ENCODE peak calls at places on chromosomes 3 and 15, in four cellular contexts. Q is HFF-Myc, B is activated B cell treated with CpG ODN at 0.5 μM for 24 hours, S is left lung. D is an unnamed sample.

GRCh38 chr15:57227899-57228298 is 148.4 kb upstream of the CGNL1 start:
- DNase-seq in Q (peak; percentile 82), B (no peak), S (no peak), D (no peak)

GRCh38 chr15:77032052-77032646 is 37.2 kb downstream of the PSTPIP1 start:
- DNase-seq in Q (no peak), B (peak; percentile 14), S (peak; percentile 29), D (peak; percentile 85)

GRCh38 chr3:160399347-160400047 is at the start of gene SMC4:
- DNase-seq in Q (peak; percentile 84), B (peak; percentile 68), S (peak; percentile 85), D (no peak)

GRCh38 chr15:41968738-41969137 is 3.6 kb downstream of the EHD4 start:
- DNase-seq in Q (no peak), B (no peak), S (no peak), D (no peak)

GRCh38 chr15:78195735-78196201 is 38.6 kb downstream of the ACSBG1 start:
- DNase-seq in Q (no peak), B (peak; percentile 59), S (no peak), D (peak; percentile 49)

GRCh38 chr15:95826831-95827230 is 503.7 kb upstream of the NR2F2 start:
- DNase-seq in Q (no peak), B (no peak), S (no peak), D (no peak)

GRCh38 chr3:171380711-171381435 is 79.3 kb downstream of the TNIK start:
- DNase-seq in Q (no peak), B (no peak), S (no peak), D (no peak)

GRCh38 chr15:33215941-33216872 is 21.7 kb upstream of the FMN1 start:
- DNase-seq in Q (no peak), B (no peak), S (no peak), D (no peak)

GRCh38 chr15:82553846-82554245 is 13.6 kb upstream of the RPS17 start:
- DNase-seq in Q (no peak), B (no peak), S (no peak), D (no peak)

GRCh38 chr3:128321418-128321817 is 145.3 kb downstream of the DNAJB8 start:
- DNase-seq in Q (no peak), B (no peak), S (no peak), D (no peak)

GRCh38 chr3:72408983-72409779 is 439.1 kb downstream of the SHQ1 start:
- DNase-seq in Q (no peak), B (no peak), S (no peak), D (no peak)

GRCh38 chr3:70989174-70989573 is 594.4 kb downstream of the FOXP1 start:
- DNase-seq in Q (no peak), B (no peak), S (no peak), D (no peak)

GRCh38 chr15:65829150-65829764 is 37.2 kb upstream of the DENND4A start:
- DNase-seq in Q (no peak), B (no peak), S (no peak), D (no peak)

GRCh38 chr3:106067711-106068110 is 198.9 kb upstream of the CBLB start:
- DNase-seq in Q (no peak), B (no peak), S (no peak), D (no peak)

GRCh38 chr3:64267774-64268604 is 42.7 kb upstream of the PRICKLE2 start:
- DNase-seq in Q (no peak), B (no peak), S (peak; percentile 63), D (no peak)

GRCh38 chr3:182837855-182838454 is 44.7 kb downstream of the ATP11B start:
- DNase-seq in Q (no peak), B (no peak), S (no peak), D (no peak)

GRCh38 chr15:77495806-77496589 is 75.3 kb downstream of the HMG20A start:
- DNase-seq in Q (no peak), B (no peak), S (no peak), D (no peak)

GRCh38 chr3:35296533-35296932 is 342.8 kb upstream of the ARPP21 start:
- DNase-seq in Q (no peak), B (no peak), S (no peak), D (no peak)

GRCh38 chr15:39304201-39304841 is 276.6 kb upstream of the THBS1 start:
- DNase-seq in Q (peak; percentile 96), B (no peak), S (no peak), D (no peak)

GRCh38 chr3:29156071-29156715 is 124.7 kb upstream of the RBMS3 start:
- DNase-seq in Q (no peak), B (no peak), S (no peak), D (no peak)

GRCh38 chr3:45479627-45480026 is 91.3 kb downstream of the LARS2 start:
- DNase-seq in Q (peak; percentile 25), B (no peak), S (no peak), D (no peak)

GRCh38 chr3:56801597-56802410 is at the start of gene ARHGEF3:
- DNase-seq in Q (peak; percentile 58), B (peak; percentile 84), S (peak; percentile 91), D (peak; percentile 83)
- TF ChIP-seq CTCF in Q (peak; percentile 70), B (peak; percentile 32), S (no peak), D (peak; percentile 70)

DNA sequence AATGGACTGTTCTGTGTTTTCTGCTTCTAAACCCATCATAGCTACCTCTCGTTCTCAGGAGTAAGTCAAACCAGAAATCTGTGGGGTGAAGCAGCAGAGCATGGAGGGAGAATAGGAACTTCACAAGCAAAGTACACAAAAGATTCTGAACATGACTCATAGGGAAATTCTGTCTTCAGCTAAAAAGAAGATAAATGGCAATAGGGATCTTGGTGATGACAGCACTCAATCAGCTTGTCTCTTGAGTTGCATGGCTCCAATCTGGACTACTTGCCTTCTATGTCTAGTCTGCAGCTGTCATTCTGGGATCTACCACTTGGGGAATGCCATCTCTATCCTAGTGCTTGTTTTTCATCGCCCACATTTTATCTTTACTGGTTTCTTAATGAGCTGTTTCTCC is 13.5 kb upstream of the GRAMD1C start:
- DNase-seq in Q (no peak), B (no peak), S (no peak), D (no peak)
- TF ChIP-seq CTCF in Q (no peak), B (no peak), S (no peak), D (peak; percentile 24)

GRCh38 chr3:115092220-115092791 is 54.8 kb downstream of the ZBTB20 start:
- DNase-seq in Q (no peak), B (no peak), S (peak; percentile 58), D (no peak)
- TF ChIP-seq CTCF in Q (peak; percentile 63), B (no peak), S (peak; percentile 54), D (peak; percentile 88)

GRCh38 chr3:139982404-139982803 is 47.4 kb downstream of the CLSTN2 start:
- DNase-seq in Q (no peak), B (no peak), S (no peak), D (no peak)
- TF ChIP-seq CTCF in Q (no peak), B (no peak), S (no peak), D (peak; percentile 78)

GRCh38 chr3:139541898-139542288 is 2.4 kb upstream of the RBP1 start:
- DNase-seq in Q (no peak), B (no peak), S (no peak), D (no peak)
- TF ChIP-seq CTCF in Q (no peak), B (no peak), S (no peak), D (no peak)

GRCh38 chr15:85296615-85297402 is 83.6 kb upstream of the AKAP13 start:
- DNase-seq in Q (peak; percentile 66), B (peak; percentile 40), S (peak; percentile 52), D (no peak)
- TF ChIP-seq CTCF in Q (peak; percentile 76), B (peak; percentile 80), S (peak; percentile 74), D (peak; percentile 90)

GRCh38 chr15:69836526-69837230 is 261.0 kb downstream of the TLE3 start:
- DNase-seq in Q (no peak), B (no peak), S (no peak), D (no peak)
- TF ChIP-seq CTCF in Q (no peak), B (no peak), S (no peak), D (no peak)

GRCh38 chr3:180870008-180870733 is 42.3 kb upstream of the FXR1 start:
- DNase-seq in Q (no peak), B (no peak), S (no peak), D (no peak)
- TF ChIP-seq CTCF in Q (no peak), B (no peak), S (no peak), D (no peak)